ENCODE peak calls at places on chromosomes 3 and 15, in ten cellular contexts. H is Calu3; W is left ventricle myocardium inferior; Y is mucosa of descending colon; O is AG10803; T is RWPE1; D is fibroblast of lung; K is CD8-positive, alpha-beta T cell; X is GM20000; Z is endothelial cell. P is an unnamed sample.

GRCh38 chr15:70835415-70835814 is 18.5 kb downstream of the LARP6 start:
- DNase-seq in H (no peak), O (peak), K (no peak), T (no peak), Z (no peak), D (no peak), X (no peak), Y (no peak), W (peak), P (no peak)

GRCh38 chr3:128495435-128495970 is 2.5 kb upstream of the GATA2 start:
- DNase-seq in D (no peak), K (no peak), T (no peak), Z (no peak), X (no peak), O (no peak), W (no peak), H (no peak), Y (no peak), P (no peak)

GRCh38 chr15:56857828-56858227 is 60.6 kb upstream of the TCF12 start:
- DNase-seq in Y (no peak), W (no peak), T (no peak), H (no peak), X (no peak), D (no peak), O (no peak), Z (no peak), K (no peak), P (no peak)

GRCh38 chr3:136982520-136983138 is 24.8 kb downstream of the IL20RB start:
- DNase-seq in O (no peak), W (no peak), Z (no peak), H (no peak), D (no peak), X (no peak), K (no peak), T (no peak), Y (no peak), P (no peak)

GRCh38 chr15:40081691-40082194 is 26.9 kb downstream of the BMF start:
- DNase-seq in O (peak), X (no peak), T (no peak), Y (peak), K (no peak), H (peak), Z (peak), W (peak), D (peak), P (peak)

GRCh38 chr3:194073926-194074325 is 62.0 kb upstream of the HES1 start:
- DNase-seq in D (no peak), O (no peak), T (no peak), H (no peak), Y (no peak), K (no peak), W (no peak), X (no peak), Z (no peak), P (no peak)

GRCh38 chr3:171813278-171813896 is 3.1 kb upstream of the PLD1 start:
- DNase-seq in Y (no peak), T (no peak), W (no peak), X (no peak), K (no peak), O (no peak), H (no peak), Z (no peak), D (no peak), P (no peak)

GRCh38 chr15:64623347-64624024 is 151.9 kb downstream of the RBPMS2 start:
- DNase-seq in Z (no peak), T (no peak), Y (no peak), H (no peak), O (peak), W (no peak), K (no peak), X (no peak), D (no peak), P (no peak)

GRCh38 chr15:74837482-74837881 is 5.5 kb downstream of the ULK3 start:
- DNase-seq in D (no peak), K (no peak), X (no peak), O (no peak), Z (no peak), H (no peak), W (no peak), Y (no peak), T (no peak), P (no peak)

GRCh38 chr3:183306798-183307671 is 54.0 kb downstream of the B3GNT5 start:
- DNase-seq in O (peak), T (no peak), K (no peak), Y (peak), Z (no peak), D (peak), X (peak), W (peak), H (peak), P (peak)

GRCh38 chr15:33131880-33132279 is 62.6 kb downstream of the FMN1 start:
- DNase-seq in Z (no peak), T (peak), H (no peak), D (peak), K (no peak), X (no peak), Y (peak), O (peak), W (no peak), P (no peak)
- TF ChIP-seq CTCF in Z (no peak), T (no peak), H (no peak), D (no peak), K (no peak), X (no peak), Y (no peak), O (no peak), W (no peak), P (no peak)

GRCh38 chr15:91383532-91383931 is 283.5 kb downstream of the SV2B start:
- DNase-seq in W (no peak), X (no peak), Y (no peak), H (no peak), T (no peak), O (no peak), D (no peak), Z (no peak), K (no peak), P (no peak)
- TF ChIP-seq CTCF in W (no peak), X (no peak), Y (no peak), H (no peak), T (no peak), O (no peak), D (no peak), Z (no peak), K (no peak), P (no peak)

GRCh38 chr3:50154840-50155490 is at the start of gene SEMA3F:
- DNase-seq in H (peak), D (peak), W (peak), X (peak), Z (peak), T (peak), Y (peak), K (peak), O (peak), P (no peak)
- TF ChIP-seq CTCF in H (no peak), D (no peak), W (peak), X (no peak), Z (no peak), T (peak), Y (peak), K (no peak), O (no peak), P (no peak)

DNA sequence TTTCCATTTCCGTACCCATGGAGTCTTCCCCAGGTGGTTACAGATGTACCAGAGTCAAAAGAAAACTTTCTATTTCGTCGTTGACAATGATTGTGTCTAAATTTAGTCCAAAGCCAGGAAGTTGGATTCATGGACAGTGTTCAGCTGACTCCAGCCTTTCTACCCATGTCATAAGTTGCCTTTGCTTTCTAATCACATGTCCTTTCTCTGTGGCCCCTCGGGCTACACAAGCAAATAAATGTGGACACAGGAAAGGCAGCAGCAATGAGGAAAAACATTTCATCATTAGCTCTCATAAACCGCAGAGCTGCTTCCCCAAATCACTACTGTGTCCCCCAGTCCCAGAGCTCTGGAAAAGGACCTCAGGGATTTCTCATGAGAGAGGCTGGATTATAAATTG is 82.0 kb downstream of the USF3 start:
- DNase-seq in Z (no peak), O (no peak), Y (no peak), X (no peak), T (no peak), D (no peak), H (no peak), K (no peak), W (no peak), P (no peak)
- TF ChIP-seq CTCF in Z (no peak), O (no peak), Y (no peak), X (no peak), T (no peak), D (no peak), H (no peak), K (no peak), W (no peak), P (no peak)

GRCh38 chr3:122730240-122730639 is 49.6 kb downstream of the PARP14 start:
- DNase-seq in K (no peak), O (no peak), X (no peak), H (no peak), Z (no peak), T (no peak), Y (no peak), D (no peak), W (no peak), P (no peak)
- TF ChIP-seq CTCF in K (no peak), O (no peak), X (no peak), H (no peak), Z (no peak), T (no peak), Y (no peak), D (no peak), W (no peak), P (no peak)

GRCh38 chr15:98773616-98774015 is 125.3 kb downstream of the IGF1R start:
- DNase-seq in Y (no peak), X (no peak), Z (no peak), W (no peak), H (no peak), K (no peak), D (no peak), T (no peak), O (no peak), P (no peak)

GRCh38 chr15:98772895-98773294 is 124.6 kb downstream of the IGF1R start:
- DNase-seq in X (no peak), O (no peak), Z (no peak), K (no peak), H (no peak), T (no peak), Y (no peak), W (no peak), D (no peak), P (no peak)

GRCh38 chr15:98770984-98771383 is 122.6 kb downstream of the IGF1R start:
- DNase-seq in D (no peak), X (no peak), K (no peak), T (no peak), Z (no peak), W (no peak), Y (no peak), H (no peak), O (no peak), P (no peak)

GRCh38 chr15:98769867-98770266 is 121.5 kb downstream of the IGF1R start:
- DNase-seq in T (no peak), X (no peak), O (no peak), Z (no peak), D (no peak), W (no peak), Y (no peak), K (no peak), H (no peak), P (no peak)

GRCh38 chr15:98771444-98772059 is 123.2 kb downstream of the IGF1R start:
- DNase-seq in T (no peak), D (no peak), K (no peak), O (no peak), Z (no peak), X (no peak), W (no peak), Y (no peak), H (no peak), P (no peak)
- TF ChIP-seq CTCF in T (no peak), D (no peak), K (no peak), O (no peak), Z (no peak), X (no peak), W (no peak), Y (no peak), H (no peak), P (no peak)

DNA sequence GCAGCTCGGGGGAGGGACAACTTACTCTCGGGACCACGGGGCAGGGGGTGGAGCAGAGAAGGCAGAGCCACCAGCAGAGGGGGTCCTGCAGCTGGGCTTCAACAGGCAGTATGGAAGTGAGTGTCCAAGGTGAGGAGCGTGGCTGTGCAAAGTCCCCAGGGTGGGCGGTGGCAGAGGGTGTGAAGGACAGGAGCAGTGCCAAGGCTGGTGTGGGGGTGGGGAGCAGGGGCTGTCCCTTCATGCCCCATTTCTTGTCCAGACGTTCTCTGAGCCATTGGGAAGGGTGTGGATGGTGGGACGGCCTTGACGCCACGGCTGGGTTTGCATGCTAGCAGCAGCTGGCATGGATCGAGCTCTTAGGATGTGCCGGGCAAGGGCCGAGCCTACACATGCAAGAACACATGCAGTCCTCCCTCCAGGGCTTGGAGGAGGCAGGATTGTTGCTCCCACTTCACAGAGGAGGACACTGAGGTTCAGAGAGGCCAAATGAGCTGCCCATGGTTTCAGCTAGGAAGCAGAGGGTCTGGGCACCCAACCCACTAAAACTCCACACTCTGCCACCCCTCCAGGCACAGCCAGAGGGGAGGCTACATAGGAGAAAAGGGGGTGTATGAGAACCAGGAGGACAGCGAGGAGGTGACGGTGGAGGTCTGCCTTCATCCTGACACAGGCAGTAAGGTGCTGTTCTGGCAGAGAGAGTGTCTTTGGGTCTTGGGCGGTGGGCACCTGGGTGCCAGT is 93.6 kb downstream of the TBC1D2B start:
- DNase-seq in W (no peak), H (peak), Y (no peak), O (peak), D (no peak), T (no peak), X (no peak), Z (peak), K (no peak), P (no peak)
- TF ChIP-seq CTCF in W (no peak), H (no peak), Y (no peak), O (no peak), D (no peak), T (no peak), X (peak), Z (peak), K (no peak), P (no peak)